ENCODE peak calls at places on chromosome 4, in six cellular contexts. G is AG10803, Z is right lobe of liver, C is A549, L is epithelial cell of esophagus, U is colonic mucosa. I is an unnamed sample.

GRCh38 chr4:7291372-7292135 is 99.2 kb downstream of the SORCS2 start:
- DNase-seq in G (no peak), Z (no peak), C (no peak), U (no peak), L (no peak), I (no peak)

GRCh38 chr4:94455081-94455480 is 3.3 kb downstream of the PDLIM5 start:
- DNase-seq in G (peak), C (peak), Z (peak), U (peak), L (peak), I (no peak)

GRCh38 chr4:65139998-65140397 is 530.3 kb downstream of the EPHA5 start:
- DNase-seq in C (no peak), L (peak), G (no peak), U (no peak), Z (no peak), I (no peak)

GRCh38 chr4:6008092-6008551 is 10.1 kb downstream of the C4orf50 start:
- DNase-seq in C (peak), U (no peak), L (no peak), Z (peak), G (no peak), I (no peak)

GRCh38 chr4:155769092-155769491 is 10.3 kb downstream of the GUCY1B1 start:
- DNase-seq in C (no peak), U (no peak), Z (no peak), L (no peak), G (no peak), I (no peak)

GRCh38 chr4:112888617-112889016 is 160.8 kb upstream of the ANK2 start:
- DNase-seq in Z (no peak), C (no peak), L (no peak), G (no peak), U (no peak), I (no peak)

GRCh38 chr4:47271296-47271695 is 192.2 kb downstream of the COMMD8 start:
- DNase-seq in G (no peak), C (no peak), L (no peak), U (no peak), Z (no peak), I (no peak)

GRCh38 chr4:54228064-54228527 is 997 bp upstream of the PDGFRA start:
- DNase-seq in U (peak), G (peak), L (peak), C (peak), Z (peak), I (peak)

GRCh38 chr4:157048248-157048647 is 27.7 kb upstream of the GLRB start:
- DNase-seq in U (no peak), C (no peak), L (peak), Z (no peak), G (peak), I (no peak)

GRCh38 chr4:4306920-4307319 is 16.9 kb downstream of the ZBTB49 start:
- DNase-seq in U (no peak), Z (no peak), G (no peak), C (no peak), L (no peak), I (no peak)

GRCh38 chr4:83850435-83850834 is 314.5 kb downstream of the GPAT3 start:
- DNase-seq in G (peak), U (no peak), C (peak), Z (no peak), L (peak), I (no peak)

GRCh38 chr4:104490770-104491395 is 3.8 kb downstream of the CXXC4 start:
- DNase-seq in L (peak), G (peak), Z (peak), U (peak), C (peak), I (peak)

GRCh38 chr4:110622841-110623709 is at the start of gene PITX2:
- DNase-seq in G (peak), L (peak), Z (no peak), C (no peak), U (peak), I (peak)

GRCh38 chr4:73885570-73886230 is 16.5 kb downstream of the CXCL1 start:
- DNase-seq in Z (no peak), U (peak), L (no peak), C (no peak), G (no peak), I (no peak)

GRCh38 chr4:8603931-8604330 is 11.4 kb downstream of the CPZ start:
- DNase-seq in G (no peak), U (no peak), L (no peak), Z (no peak), C (no peak), I (no peak)

GRCh38 chr4:67393699-67394281 is 151.5 kb downstream of the CENPC start:
- DNase-seq in C (peak), Z (no peak), G (peak), L (peak), U (no peak), I (peak)

GRCh38 chr4:152166567-152166966 is 369.3 kb downstream of the FBXW7 start:
- DNase-seq in C (no peak), G (no peak), L (peak), Z (no peak), U (no peak), I (peak)

GRCh38 chr4:8336412-8337075 is 67.0 kb downstream of the HTRA3 start:
- DNase-seq in U (no peak), L (peak), C (no peak), Z (no peak), G (peak), I (no peak)

GRCh38 chr4:89929425-89930272 is 35.0 kb downstream of the MMRN1 start:
- DNase-seq in G (no peak), C (no peak), U (no peak), Z (no peak), L (peak), I (no peak)

GRCh38 chr4:106809083-106809482 is 227.0 kb downstream of the DKK2 start:
- DNase-seq in Z (no peak), G (peak), U (no peak), L (peak), C (no peak), I (no peak)

GRCh38 chr4:113531572-113531971 is 230.0 kb downstream of the CAMK2D start:
- DNase-seq in G (no peak), L (peak), C (no peak), U (no peak), Z (no peak), I (no peak)

GRCh38 chr4:153564630-153565525 is 98.7 kb downstream of the TMEM131L start:
- DNase-seq in C (no peak), Z (peak), G (peak), U (peak), L (no peak), I (no peak)

GRCh38 chr4:118224239-118224829 is 128.5 kb downstream of the PRSS12 start:
- DNase-seq in C (peak), G (peak), Z (no peak), L (peak), U (no peak), I (no peak)

GRCh38 chr4:20251796-20252655 is at the start of gene SLIT2:
- DNase-seq in Z (peak), U (peak), G (peak), C (peak), L (peak), I (peak)
- TF ChIP-seq CTCF in Z (no peak), U (no peak), G (no peak), C (no peak), L (no peak), I (no peak)

GRCh38 chr4:135316266-135316779 is 1114.7 kb upstream of the PABPC4L start:
- DNase-seq in C (no peak), Z (no peak), U (no peak), G (no peak), L (peak), I (no peak)

GRCh38 chr4:135325264-135325663 is 1123.7 kb upstream of the PABPC4L start:
- DNase-seq in Z (no peak), G (no peak), L (no peak), C (no peak), U (no peak), I (no peak)

GRCh38 chr4:135319685-135320084 is 1118.1 kb upstream of the PABPC4L start:
- DNase-seq in Z (no peak), C (no peak), L (peak), U (no peak), G (no peak), I (no peak)
- TF ChIP-seq CTCF in Z (no peak), C (no peak), L (peak), U (no peak), G (no peak), I (no peak)

GRCh38 chr4:102847687-102848086 is 20.3 kb upstream of the UBE2D3 start:
- DNase-seq in C (no peak), Z (no peak), G (no peak), U (no peak), L (no peak), I (no peak)

GRCh38 chr4:102843938-102844337 is 16.6 kb upstream of the UBE2D3 start:
- DNase-seq in U (no peak), G (peak), Z (no peak), L (no peak), C (no peak), I (no peak)

GRCh38 chr4:102850373-102850772 is 18.4 kb upstream of the CISD2 start:
- DNase-seq in L (no peak), U (no peak), C (no peak), G (no peak), Z (no peak), I (no peak)

DNA sequence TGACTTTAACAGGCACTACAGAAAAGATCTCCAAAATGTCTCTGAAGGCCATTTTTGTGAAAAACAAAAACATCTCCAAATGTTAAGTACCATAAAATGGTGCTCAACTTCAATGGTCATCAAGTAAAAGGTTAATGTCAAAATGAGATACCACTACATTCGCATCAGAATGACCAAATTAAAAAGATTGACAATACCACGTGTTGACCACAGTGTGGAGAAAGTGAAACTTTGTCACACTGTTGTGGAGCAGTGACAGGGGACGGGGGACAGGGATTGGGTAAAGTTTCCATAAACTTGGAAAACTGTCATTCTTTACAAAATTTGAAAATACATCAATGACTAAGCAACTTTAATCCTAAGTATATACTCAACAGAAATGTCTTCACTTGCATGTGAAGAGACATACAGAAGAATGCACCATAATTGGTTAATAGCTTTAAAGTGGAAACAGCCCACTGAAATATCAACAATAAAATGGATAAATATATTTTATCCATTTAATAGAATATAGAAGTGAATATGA is 19.1 kb upstream of the CISD2 start:
- DNase-seq in U (no peak), L (no peak), G (no peak), Z (no peak), C (no peak), I (no peak)
- TF ChIP-seq CTCF in U (no peak), L (no peak), G (no peak), Z (no peak), C (no peak), I (no peak)

GRCh38 chr4:138111462-138112000 is 130.6 kb downstream of the SLC7A11 start:
- DNase-seq in U (no peak), Z (no peak), L (peak), G (peak), C (no peak), I (no peak)
- TF ChIP-seq CTCF in U (no peak), Z (no peak), L (no peak), G (no peak), C (no peak), I (no peak)

GRCh38 chr4:165112258-165113156 is at the start of gene TMEM192:
- DNase-seq in L (peak), C (peak), U (peak), G (peak), Z (peak), I (peak)
- TF ChIP-seq CTCF in L (no peak), C (no peak), U (no peak), G (no peak), Z (peak), I (peak)